ENCODE peak calls at places on chromosomes 6 and 20, in seven cellular contexts. One of them, this sample, is unnamed.

GRCh38 chr6:64012351-64013060 is 376.9 kb downstream of the PHF3 start:
- DNase-seq in tibial artery: no peak
- DNase-seq in tibial nerve: no peak
- DNase-seq in uterus: no peak
- DNase-seq in HCT116: no peak
- DNase-seq in right lobe of liver: no peak
- DNase-seq in A549: peak; percentile 43
- DNase-seq in this sample: peak; percentile 51

GRCh38 chr6:36387440-36388303 is at the start of gene ETV7:
- DNase-seq in tibial artery: no peak
- DNase-seq in tibial nerve: no peak
- DNase-seq in uterus: peak; percentile 39
- DNase-seq in HCT116: no peak
- DNase-seq in right lobe of liver: no peak
- DNase-seq in A549: no peak
- DNase-seq in this sample: peak; percentile 67

GRCh38 chr6:149628865-149629544 is 19.5 kb downstream of the KATNA1 start:
- DNase-seq in tibial artery: no peak
- DNase-seq in tibial nerve: no peak
- DNase-seq in uterus: no peak
- DNase-seq in HCT116: no peak
- DNase-seq in right lobe of liver: no peak
- DNase-seq in A549: no peak
- DNase-seq in this sample: no peak

GRCh38 chr6:48236375-48236774 is 125.4 kb upstream of the PTCHD4 start:
- DNase-seq in tibial artery: no peak
- DNase-seq in tibial nerve: no peak
- DNase-seq in uterus: no peak
- DNase-seq in HCT116: no peak
- DNase-seq in right lobe of liver: no peak
- DNase-seq in A549: no peak
- DNase-seq in this sample: no peak

GRCh38 chr6:29014729-29015608 is 9.9 kb upstream of the ZNF311 start:
- DNase-seq in tibial artery: no peak
- DNase-seq in tibial nerve: no peak
- DNase-seq in uterus: no peak
- DNase-seq in HCT116: no peak
- DNase-seq in right lobe of liver: no peak
- DNase-seq in A549: no peak
- DNase-seq in this sample: no peak

GRCh38 chr6:33018904-33019303 is 9.5 kb upstream of the HLA-DOA start:
- DNase-seq in tibial artery: peak; percentile 79
- DNase-seq in tibial nerve: no peak
- DNase-seq in uterus: no peak
- DNase-seq in HCT116: no peak
- DNase-seq in right lobe of liver: peak; percentile 64
- DNase-seq in A549: no peak
- DNase-seq in this sample: peak; percentile 63

GRCh38 chr6:131419698-131420097 is 153.3 kb upstream of the ARG1 start:
- DNase-seq in tibial artery: no peak
- DNase-seq in tibial nerve: no peak
- DNase-seq in uterus: no peak
- DNase-seq in HCT116: no peak
- DNase-seq in right lobe of liver: no peak
- DNase-seq in A549: no peak
- DNase-seq in this sample: no peak

GRCh38 chr6:109998159-109998785 is 20.2 kb downstream of the GPR6 start:
- DNase-seq in tibial artery: no peak
- DNase-seq in tibial nerve: no peak
- DNase-seq in uterus: no peak
- DNase-seq in HCT116: no peak
- DNase-seq in right lobe of liver: no peak
- DNase-seq in A549: no peak
- DNase-seq in this sample: no peak

GRCh38 chr20:32263398-32263954 is 14.0 kb upstream of the KIF3B start:
- DNase-seq in tibial artery: no peak
- DNase-seq in tibial nerve: no peak
- DNase-seq in uterus: no peak
- DNase-seq in HCT116: no peak
- DNase-seq in right lobe of liver: no peak
- DNase-seq in A549: no peak
- DNase-seq in this sample: no peak

GRCh38 chr20:23021941-23022340 is 13.2 kb upstream of the SSTR4 start:
- DNase-seq in tibial artery: no peak
- DNase-seq in tibial nerve: no peak
- DNase-seq in uterus: no peak
- DNase-seq in HCT116: no peak
- DNase-seq in right lobe of liver: no peak
- DNase-seq in A549: no peak
- DNase-seq in this sample: no peak

GRCh38 chr6:29696147-29697129 is 15.5 kb upstream of the ZFP57 start:
- DNase-seq in tibial artery: no peak
- DNase-seq in tibial nerve: no peak
- DNase-seq in uterus: no peak
- DNase-seq in HCT116: no peak
- DNase-seq in right lobe of liver: no peak
- DNase-seq in A549: peak; percentile 18
- DNase-seq in this sample: no peak

GRCh38 chr6:3455490-3456394 is 1.1 kb downstream of the SLC22A23 start:
- DNase-seq in tibial artery: no peak
- DNase-seq in tibial nerve: no peak
- DNase-seq in uterus: peak; percentile 21
- DNase-seq in HCT116: no peak
- DNase-seq in right lobe of liver: peak; percentile 78
- DNase-seq in A549: peak; percentile 9
- DNase-seq in this sample: peak; percentile 77

GRCh38 chr6:109867009-109867969 is 110.8 kb upstream of the GPR6 start:
- DNase-seq in tibial artery: peak; percentile 35
- DNase-seq in tibial nerve: peak; percentile 25
- DNase-seq in uterus: peak; percentile 72
- DNase-seq in HCT116: no peak
- DNase-seq in right lobe of liver: no peak
- DNase-seq in A549: no peak
- DNase-seq in this sample: no peak

GRCh38 chr6:117072134-117072533 is 193.2 kb upstream of the VGLL2 start:
- DNase-seq in tibial artery: no peak
- DNase-seq in tibial nerve: no peak
- DNase-seq in uterus: no peak
- DNase-seq in HCT116: no peak
- DNase-seq in right lobe of liver: no peak
- DNase-seq in A549: no peak
- DNase-seq in this sample: no peak

GRCh38 chr20:49685161-49685601 is 28.5 kb downstream of the B4GALT5 start:
- DNase-seq in tibial artery: no peak
- DNase-seq in tibial nerve: no peak
- DNase-seq in uterus: peak; percentile 36
- DNase-seq in HCT116: no peak
- DNase-seq in right lobe of liver: no peak
- DNase-seq in A549: no peak
- DNase-seq in this sample: no peak

GRCh38 chr20:12391099-12391498 is 473.4 kb downstream of the BTBD3 start:
- DNase-seq in tibial artery: no peak
- DNase-seq in tibial nerve: no peak
- DNase-seq in uterus: no peak
- DNase-seq in HCT116: no peak
- DNase-seq in right lobe of liver: no peak
- DNase-seq in A549: no peak
- DNase-seq in this sample: no peak

GRCh38 chr6:53615633-53616449 is 49.7 kb downstream of the KLHL31 start:
- DNase-seq in tibial artery: no peak
- DNase-seq in tibial nerve: no peak
- DNase-seq in uterus: no peak
- DNase-seq in HCT116: peak; percentile 99
- DNase-seq in right lobe of liver: no peak
- DNase-seq in A549: peak; percentile 98
- DNase-seq in this sample: peak; percentile 57

GRCh38 chr6:70398783-70399730 is 14.3 kb upstream of the FAM135A start:
- DNase-seq in tibial artery: no peak
- DNase-seq in tibial nerve: no peak
- DNase-seq in uterus: no peak
- DNase-seq in HCT116: peak; percentile 97
- DNase-seq in right lobe of liver: no peak
- DNase-seq in A549: peak; percentile 92
- DNase-seq in this sample: peak; percentile 70

GRCh38 chr6:56226946-56227879 is 20.2 kb downstream of the COL21A1 start:
- DNase-seq in tibial artery: no peak
- DNase-seq in tibial nerve: no peak
- DNase-seq in uterus: no peak
- DNase-seq in HCT116: no peak
- DNase-seq in right lobe of liver: no peak
- DNase-seq in A549: no peak
- DNase-seq in this sample: no peak

GRCh38 chr20:31523361-31524283 is 9.4 kb downstream of the HM13 start:
- DNase-seq in tibial artery: peak; percentile 64
- DNase-seq in tibial nerve: no peak
- DNase-seq in uterus: no peak
- DNase-seq in HCT116: no peak
- DNase-seq in right lobe of liver: no peak
- DNase-seq in A549: no peak
- DNase-seq in this sample: no peak

GRCh38 chr20:9838378-9839295 is at the start of gene PAK5:
- DNase-seq in tibial artery: no peak
- DNase-seq in tibial nerve: no peak
- DNase-seq in uterus: no peak
- DNase-seq in HCT116: peak; percentile 1
- DNase-seq in right lobe of liver: no peak
- DNase-seq in A549: peak; percentile 68
- DNase-seq in this sample: peak; percentile 18

DNA sequence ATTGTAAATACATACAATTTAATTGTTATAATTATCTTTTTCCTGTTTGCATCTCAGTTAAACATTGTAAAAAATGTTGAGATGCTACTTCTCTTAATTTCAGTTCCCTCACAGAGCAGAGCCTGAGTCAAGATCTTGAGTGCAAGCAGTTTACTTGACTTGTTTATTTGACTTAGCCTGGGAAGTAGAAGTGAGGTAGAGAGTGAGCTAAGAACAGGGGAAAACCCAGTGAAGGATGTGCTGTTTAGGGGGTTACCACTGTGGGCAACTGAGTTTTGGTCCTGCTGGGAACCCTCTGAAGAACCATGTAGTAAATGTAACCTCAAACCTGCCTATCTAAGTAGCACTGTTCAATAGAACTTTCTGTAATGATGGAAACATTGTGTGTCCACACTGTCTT is 495.2 kb upstream of the FLRT3 start:
- DNase-seq in tibial artery: no peak
- DNase-seq in tibial nerve: no peak
- DNase-seq in uterus: no peak
- DNase-seq in HCT116: no peak
- DNase-seq in right lobe of liver: no peak
- DNase-seq in A549: no peak
- DNase-seq in this sample: no peak
- H3K4me1 ChIP-seq in tibial artery: no peaks in the 10 kb centered on the region
- H3K4me1 ChIP-seq in tibial nerve: no peaks in the 10 kb centered on the region
- H3K4me1 ChIP-seq in uterus: no peaks in the 10 kb centered on the region
- H3K4me1 ChIP-seq in HCT116: no peaks in the 10 kb centered on the region
- H3K4me1 ChIP-seq in right lobe of liver: no peaks in the 10 kb centered on the region
- H3K4me1 ChIP-seq in A549: no peaks in the 10 kb centered on the region
- H3K4me1 ChIP-seq in this sample: no peaks in the 10 kb centered on the region

GRCh38 chr6:16872543-16873230 is 111.4 kb upstream of the ATXN1 start:
- DNase-seq in tibial artery: no peak
- DNase-seq in tibial nerve: no peak
- DNase-seq in uterus: no peak
- DNase-seq in HCT116: no peak
- DNase-seq in right lobe of liver: no peak
- DNase-seq in A549: no peak
- DNase-seq in this sample: no peak
- TF ChIP-seq CTCF in tibial artery: no peak
- TF ChIP-seq CTCF in tibial nerve: no peak
- TF ChIP-seq CTCF in uterus: no peak
- TF ChIP-seq CTCF in HCT116: peak; percentile 39
- TF ChIP-seq CTCF in right lobe of liver: no peak
- TF ChIP-seq CTCF in A549: no peak
- TF ChIP-seq CTCF in this sample: no peak

GRCh38 chr6:118383924-118384323 is 164.2 kb upstream of the PLN start:
- DNase-seq in tibial artery: no peak
- DNase-seq in tibial nerve: no peak
- DNase-seq in uterus: no peak
- DNase-seq in HCT116: no peak
- DNase-seq in right lobe of liver: no peak
- DNase-seq in A549: no peak
- DNase-seq in this sample: no peak
- H3K4me1 ChIP-seq in tibial artery: no peaks in the 10 kb centered on the region
- H3K4me1 ChIP-seq in tibial nerve: no peaks in the 10 kb centered on the region
- H3K4me1 ChIP-seq in uterus: no peaks in the 10 kb centered on the region
- H3K4me1 ChIP-seq in HCT116: peaks cover 9% of the 10 kb centered on the region
- H3K4me1 ChIP-seq in right lobe of liver: no peaks in the 10 kb centered on the region
- H3K4me1 ChIP-seq in A549: no peaks in the 10 kb centered on the region
- H3K4me1 ChIP-seq in this sample: no peaks in the 10 kb centered on the region

DNA sequence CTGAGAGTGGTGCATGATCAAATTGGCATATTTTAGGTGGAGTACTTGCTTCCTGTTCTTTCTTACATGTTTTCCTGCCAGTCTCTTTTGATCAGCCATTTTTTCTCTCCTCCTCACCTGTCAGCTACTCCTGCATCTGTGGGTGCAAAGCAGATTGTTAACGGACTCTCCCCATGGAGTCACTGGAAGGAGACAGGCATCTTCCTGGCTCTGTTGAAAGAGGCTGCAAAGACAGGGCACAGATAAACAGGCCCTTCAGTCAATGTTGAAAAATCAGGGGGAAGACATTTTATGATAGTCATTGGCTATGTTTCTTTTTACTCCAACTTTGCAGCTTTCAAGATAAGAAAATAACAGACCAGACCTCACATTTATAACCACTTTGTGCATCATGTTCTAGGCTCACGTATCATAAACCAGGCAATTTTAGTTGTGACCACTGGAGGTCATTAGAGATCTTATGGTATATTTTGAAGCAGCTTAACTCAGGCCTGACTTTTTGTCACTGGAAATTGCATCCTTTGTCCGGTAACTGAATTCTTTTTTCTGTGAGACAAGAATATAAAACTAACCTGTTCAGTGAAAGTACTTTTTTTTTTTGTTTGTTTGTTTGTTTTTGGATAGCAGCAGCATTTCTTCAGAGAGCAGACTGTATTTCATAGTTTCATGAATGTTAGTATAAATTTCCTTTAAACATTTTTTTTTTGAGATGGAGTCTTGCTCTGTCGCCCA is 20.1 kb downstream of the ECT2L start:
- DNase-seq in tibial artery: no peak
- DNase-seq in tibial nerve: no peak
- DNase-seq in uterus: no peak
- DNase-seq in HCT116: peak; percentile 56
- DNase-seq in right lobe of liver: no peak
- DNase-seq in A549: peak; percentile 54
- DNase-seq in this sample: peak; percentile 25
- TF ChIP-seq CTCF in tibial artery: peak; percentile 80
- TF ChIP-seq CTCF in tibial nerve: peak; percentile 63
- TF ChIP-seq CTCF in uterus: peak; percentile 80
- TF ChIP-seq CTCF in HCT116: peak; percentile 76
- TF ChIP-seq CTCF in right lobe of liver: peak; percentile 64
- TF ChIP-seq CTCF in A549: peak; percentile 67
- TF ChIP-seq CTCF in this sample: peak; percentile 77

GRCh38 chr6:105546748-105547147 is 143.9 kb upstream of the PREP start:
- DNase-seq in tibial artery: no peak
- DNase-seq in tibial nerve: no peak
- DNase-seq in uterus: no peak
- DNase-seq in HCT116: no peak
- DNase-seq in right lobe of liver: no peak
- DNase-seq in A549: peak; percentile 21
- DNase-seq in this sample: no peak
- H3K4me1 ChIP-seq in tibial artery: no peaks in the 10 kb centered on the region
- H3K4me1 ChIP-seq in tibial nerve: no peaks in the 10 kb centered on the region
- H3K4me1 ChIP-seq in uterus: no peaks in the 10 kb centered on the region
- H3K4me1 ChIP-seq in HCT116: no peaks in the 10 kb centered on the region
- H3K4me1 ChIP-seq in right lobe of liver: no peaks in the 10 kb centered on the region
- H3K4me1 ChIP-seq in A549: peaks cover 24% of the 10 kb centered on the region
- H3K4me1 ChIP-seq in this sample: peaks cover 4% of the 10 kb centered on the region